ENCODE peak calls at places on chromosomes 5 and 9, in five cellular contexts. N, O, A, F and C are unnamed samples.

GRCh38 chr9:85377751-85378289 is 363.9 kb downstream of the AGTPBP1 start:
- DNase-seq in N (peak), O (no peak), A (no peak), F (peak), C (no peak)

GRCh38 chr9:111898331-111899096 is 1.9 kb downstream of the UGCG start:
- DNase-seq in N (no peak), O (no peak), A (peak), F (no peak), C (no peak)

GRCh38 chr5:81233080-81233634 is at the start of gene CKMT2:
- DNase-seq in N (peak), O (no peak), A (peak), F (peak), C (no peak)

GRCh38 chr9:99561435-99562262 is 260.0 kb upstream of the NR4A3 start:
- DNase-seq in N (no peak), O (no peak), A (no peak), F (no peak), C (no peak)

GRCh38 chr9:13769006-13769405 is 489.5 kb upstream of the MPDZ start:
- DNase-seq in N (no peak), O (no peak), A (no peak), F (no peak), C (no peak)

GRCh38 chr9:3511537-3511936 is 14.3 kb downstream of the RFX3 start:
- DNase-seq in N (no peak), O (no peak), A (no peak), F (no peak), C (no peak)

GRCh38 chr5:44536650-44537260 is 147.5 kb upstream of the FGF10 start:
- DNase-seq in N (peak), O (peak), A (peak), F (peak), C (peak)

GRCh38 chr9:5832093-5832542 is 799 bp downstream of the ERMP1 start:
- DNase-seq in N (peak), O (no peak), A (peak), F (no peak), C (peak)

GRCh38 chr5:67972027-67972822 is 243.3 kb upstream of the PIK3R1 start:
- DNase-seq in N (no peak), O (no peak), A (peak), F (no peak), C (no peak)

GRCh38 chr5:87899109-87900100 is 369.2 kb downstream of the TMEM161B start:
- DNase-seq in N (no peak), O (no peak), A (no peak), F (no peak), C (no peak)

GRCh38 chr9:7103382-7104170 is 345.8 kb downstream of the KDM4C start:
- DNase-seq in N (no peak), O (no peak), A (peak), F (peak), C (no peak)

GRCh38 chr9:133782157-133783130 is 44.3 kb upstream of the SARDH start:
- DNase-seq in N (peak), O (peak), A (peak), F (peak), C (peak)

GRCh38 chr9:72539824-72540347 is 18.5 kb downstream of the TMC1 start:
- DNase-seq in N (no peak), O (no peak), A (no peak), F (no peak), C (no peak)

GRCh38 chr9:76219555-76220151 is 174.6 kb downstream of the RFK start:
- DNase-seq in N (no peak), O (no peak), A (peak), F (peak), C (no peak)

GRCh38 chr5:1516615-1517601 is 6.9 kb downstream of the LPCAT1 start:
- DNase-seq in N (no peak), O (no peak), A (peak), F (peak), C (no peak)

GRCh38 chr5:76715484-76715733 is 517 bp upstream of the F2R start:
- DNase-seq in N (no peak), O (no peak), A (no peak), F (no peak), C (peak)

GRCh38 chr5:1912951-1913565 is 30.3 kb upstream of the IRX4 start:
- DNase-seq in N (no peak), O (no peak), A (no peak), F (no peak), C (no peak)

GRCh38 chr9:121638901-121639592 is 12.4 kb upstream of the DAB2IP start:
- DNase-seq in N (no peak), O (no peak), A (no peak), F (no peak), C (no peak)

GRCh38 chr9:8514760-8515159 is 715.2 kb upstream of the DMAC1 start:
- DNase-seq in N (no peak), O (no peak), A (no peak), F (no peak), C (no peak)

GRCh38 chr9:92341578-92341977 is 15.8 kb downstream of the CENPP start:
- DNase-seq in N (no peak), O (no peak), A (no peak), F (no peak), C (no peak)

GRCh38 chr5:110053824-110054223 is 364.1 kb downstream of the MAN2A1 start:
- DNase-seq in N (no peak), O (no peak), A (no peak), F (no peak), C (no peak)

GRCh38 chr9:88773627-88774244 is 217.5 kb upstream of the S1PR3 start:
- DNase-seq in N (no peak), O (no peak), A (peak), F (peak), C (no peak)

GRCh38 chr5:138874771-138875628 is at the start of gene LRRTM2:
- DNase-seq in N (peak), O (no peak), A (peak), F (peak), C (no peak)

GRCh38 chr9:88529496-88529895 is 5.5 kb upstream of the NXNL2 start:
- DNase-seq in N (no peak), O (no peak), A (no peak), F (no peak), C (no peak)

GRCh38 chr9:98192503-98193335 is at the start of gene CORO2A:
- DNase-seq in N (peak), O (peak), A (peak), F (peak), C (peak)

GRCh38 chr9:109036744-109037680 is 23.7 kb upstream of the CTNNAL1 start:
- DNase-seq in N (no peak), O (no peak), A (peak), F (no peak), C (no peak)

GRCh38 chr5:28077291-28078240 is 1039.2 kb upstream of the CDH9 start:
- DNase-seq in N (no peak), O (no peak), A (no peak), F (no peak), C (no peak)

GRCh38 chr5:57598756-57599155 is 116.1 kb upstream of the ACTBL2 start:
- DNase-seq in N (peak), O (no peak), A (peak), F (peak), C (no peak)

GRCh38 chr5:67283275-67283987 is 86.8 kb upstream of the CD180 start:
- DNase-seq in N (no peak), O (no peak), A (no peak), F (no peak), C (no peak)

GRCh38 chr5:56671571-56671970 is 143.8 kb upstream of the MAP3K1 start:
- DNase-seq in N (no peak), O (no peak), A (no peak), F (no peak), C (no peak)

GRCh38 chr5:41094871-41095270 is 23.7 kb upstream of the MROH2B start:
- DNase-seq in N (no peak), O (no peak), A (peak), F (no peak), C (no peak)

GRCh38 chr9:113918697-113919390 is 42.7 kb downstream of the ZNF618 start:
- DNase-seq in N (no peak), O (no peak), A (no peak), F (no peak), C (no peak)